ENCODE peak calls at places on chromosomes 1 and 21, in four cellular contexts. T is H9, G is mesendoderm, F is H1. S is an unnamed sample.

GRCh38 chr1:85584923-85585322 is 4.4 kb downstream of the CCN1 start:
- DNase-seq in T (no peak), F (peak), G (no peak), S (peak)

GRCh38 chr1:91555821-91556531 is 55.3 kb downstream of the CDC7 start:
- DNase-seq in G (no peak), T (no peak), F (no peak), S (peak)

GRCh38 chr1:167012570-167012969 is 23.5 kb downstream of the MAEL start:
- DNase-seq in F (no peak), G (no peak), T (no peak), S (no peak)

GRCh38 chr1:57137980-57138379 is 172.2 kb upstream of the C8B start:
- DNase-seq in G (no peak), T (no peak), F (no peak), S (no peak)

GRCh38 chr1:229127301-229127700 is 143.6 kb upstream of the RAB4A start:
- DNase-seq in F (no peak), G (no peak), T (no peak), S (peak)

GRCh38 chr1:100347009-100347966 is 5.0 kb upstream of the CDC14A start:
- DNase-seq in G (no peak), F (no peak), T (no peak), S (peak)

GRCh38 chr1:111857251-111857651 is 101.5 kb downstream of the DDX20 start:
- DNase-seq in G (no peak), F (no peak), T (no peak), S (no peak)

GRCh38 chr1:183632964-183633363 is 2.6 kb downstream of the ARPC5 start:
- DNase-seq in T (no peak), F (no peak), G (peak), S (no peak)

GRCh38 chr1:97461782-97462181 is 459.1 kb downstream of the DPYD start:
- DNase-seq in T (no peak), G (no peak), F (no peak), S (no peak)

GRCh38 chr1:3544050-3544977 is 67.0 kb downstream of the MEGF6 start:
- DNase-seq in T (no peak), F (no peak), G (no peak), S (no peak)

GRCh38 chr1:38941527-38942019 is at the start of gene RHBDL2:
- DNase-seq in F (peak), G (no peak), T (peak), S (peak)

GRCh38 chr1:40038693-40039092 is 1.8 kb upstream of the CAP1 start:
- DNase-seq in F (no peak), G (no peak), T (no peak), S (no peak)

GRCh38 chr1:178867670-178868069 is 3.2 kb downstream of the ANGPTL1 start:
- DNase-seq in F (no peak), G (no peak), T (no peak), S (peak)

GRCh38 chr1:8047686-8048522 is 21.8 kb upstream of the ERRFI1 start:
- DNase-seq in T (no peak), G (no peak), F (no peak), S (peak)

GRCh38 chr1:109828756-109829505 is 65.2 kb upstream of the EPS8L3 start:
- DNase-seq in G (no peak), T (no peak), F (no peak), S (peak)

GRCh38 chr1:213179784-213180183 is 128.7 kb downstream of the RPS6KC1 start:
- DNase-seq in T (no peak), G (no peak), F (no peak), S (no peak)

GRCh38 chr1:181485276-181486097 is 2.2 kb downstream of the CACNA1E start:
- DNase-seq in F (peak), G (peak), T (peak), S (no peak)

GRCh38 chr1:160205974-160206369 is 788 bp downstream of the PEA15 start:
- DNase-seq in G (no peak), F (no peak), T (no peak), S (peak)

GRCh38 chr1:112524251-112524650 is 15.5 kb downstream of the WNT2B start:
- DNase-seq in G (peak), F (no peak), T (peak), S (no peak)

GRCh38 chr1:245240648-245241165 is 85.9 kb downstream of the KIF26B start:
- DNase-seq in G (no peak), F (no peak), T (no peak), S (no peak)

GRCh38 chr1:58412071-58412580 is 134.4 kb downstream of the OMA1 start:
- DNase-seq in F (no peak), G (no peak), T (no peak), S (peak)

GRCh38 chr1:195740862-195741261 is 867.4 kb downstream of the KCNT2 start:
- DNase-seq in T (no peak), F (no peak), G (no peak), S (peak)

GRCh38 chr1:232764458-232765231 is 40.6 kb upstream of the MAP10 start:
- DNase-seq in T (no peak), F (no peak), G (no peak), S (no peak)

GRCh38 chr21:45479691-45480675 is 62.3 kb downstream of the SLC19A1 start:
- DNase-seq in T (no peak), G (no peak), F (no peak), S (no peak)

GRCh38 chr1:163768581-163768980 is 446.8 kb downstream of the NUF2 start:
- DNase-seq in G (no peak), F (no peak), T (no peak), S (no peak)

GRCh38 chr21:25369524-25370300 is 237.6 kb downstream of the MRPL39 start:
- DNase-seq in T (no peak), F (no peak), G (no peak), S (peak)

GRCh38 chr1:24966724-24967346 is 36.8 kb upstream of the RUNX3 start:
- DNase-seq in F (no peak), T (no peak), G (peak), S (peak)

GRCh38 chr1:242147096-242147976 is 148.4 kb upstream of the MAP1LC3C start:
- DNase-seq in F (no peak), G (peak), T (no peak), S (no peak)

GRCh38 chr1:14113841-14114567 is 414.0 kb downstream of the PRDM2 start:
- DNase-seq in G (peak), F (peak), T (peak), S (peak)

GRCh38 chr1:65725064-65725463 is 67.6 kb upstream of the PDE4B start:
- DNase-seq in T (no peak), G (no peak), F (no peak), S (no peak)

GRCh38 chr21:44370027-44370735 is 16.8 kb downstream of the TRPM2 start:
- DNase-seq in F (peak), T (peak), G (no peak), S (peak)

GRCh38 chr1:53657891-53658396 is 81.0 kb downstream of the GLIS1 start:
- DNase-seq in G (no peak), F (no peak), T (no peak), S (no peak)

GRCh38 chr21:37564924-37565529 is 198.5 kb downstream of the DYRK1A start:
- DNase-seq in T (no peak), F (peak), G (no peak), S (peak)

GRCh38 chr21:27448960-27449359 is 482.1 kb upstream of the ADAMTS5 start:
- DNase-seq in G (no peak), T (no peak), F (no peak), S (no peak)
- H3K56ac ChIP-seq in G (no peak), T (no peak), F (no peak), S (no peak)

GRCh38 chr1:172427191-172427590 is 6.7 kb downstream of the C1orf105 start:
- DNase-seq in F (no peak), T (no peak), G (no peak), S (no peak)

GRCh38 chr1:172431224-172431623 is 10.7 kb downstream of the C1orf105 start:
- DNase-seq in G (no peak), T (no peak), F (no peak), S (no peak)

GRCh38 chr1:172431721-172432192 is 11.3 kb downstream of the C1orf105 start:
- DNase-seq in F (no peak), G (peak), T (peak), S (no peak)

GRCh38 chr1:172429324-172430127 is 9.0 kb downstream of the C1orf105 start:
- DNase-seq in T (no peak), G (peak), F (no peak), S (peak)

GRCh38 chr1:172430128-172430454 is 9.6 kb downstream of the C1orf105 start:
- DNase-seq in G (no peak), T (no peak), F (no peak), S (no peak)
- H3K56ac ChIP-seq in G (no peak), T (no peak), F (no peak), S (no peak)

GRCh38 chr1:83978056-83978455 is 20.9 kb downstream of the TTLL7 start:
- DNase-seq in T (no peak), F (no peak), G (no peak), S (no peak)

GRCh38 chr1:83976920-83977319 is 22.0 kb downstream of the TTLL7 start:
- DNase-seq in F (no peak), T (no peak), G (no peak), S (no peak)
- H3K56ac ChIP-seq in F (no peak), T (no peak), G (no peak), S (no peak)

GRCh38 chr1:73947009-73947408 is 251.0 kb downstream of the LRRIQ3 start:
- DNase-seq in T (no peak), G (no peak), F (no peak), S (no peak)
- H3K56ac ChIP-seq in T (no peak), G (no peak), F (no peak), S (no peak)

S was measured in IMR-90.